ENCODE peak calls at places on chromosomes 1 and 21, in four cellular contexts. K is IMR-90, H is neuronal stem cell, B is H1. T is an unnamed sample.

GRCh38 chr1:22317231-22317919 is 134.3 kb upstream of the ZBTB40 start:
- DNase-seq in H (peak), B (peak), K (no peak), T (peak)

GRCh38 chr1:36769886-36770830 is 264.2 kb downstream of the GRIK3 start:
- DNase-seq in H (no peak), K (no peak), B (no peak), T (peak)

GRCh38 chr1:16111771-16112557 is 38.5 kb upstream of the FAM131C start:
- DNase-seq in H (no peak), B (no peak), K (peak), T (no peak)

GRCh38 chr1:203085528-203086406 is at the start of gene MYOG:
- DNase-seq in H (no peak), B (peak), K (no peak), T (no peak)

GRCh38 chr1:203791498-203791897 is 3.9 kb upstream of the ZBED6 start:
- DNase-seq in H (no peak), K (no peak), B (no peak), T (no peak)

GRCh38 chr1:236063551-236063918 is 1.4 kb downstream of the NID1 start:
- DNase-seq in K (no peak), H (no peak), B (no peak), T (no peak)

GRCh38 chr1:246687002-246687401 is 37.2 kb upstream of the SCCPDH start:
- DNase-seq in H (no peak), K (no peak), B (peak), T (peak)

GRCh38 chr1:242132446-242132845 is 133.5 kb upstream of the MAP1LC3C start:
- DNase-seq in K (no peak), B (no peak), H (no peak), T (no peak)

GRCh38 chr1:81681104-81681503 is 119.6 kb upstream of the ADGRL2 start:
- DNase-seq in B (no peak), K (no peak), H (no peak), T (peak)

GRCh38 chr21:41786521-41786987 is 19.7 kb upstream of the RIPK4 start:
- DNase-seq in H (no peak), K (peak), B (no peak), T (no peak)

GRCh38 chr1:198007687-198008627 is 90.8 kb downstream of the LHX9 start:
- DNase-seq in K (peak), H (no peak), B (no peak), T (no peak)

GRCh38 chr1:212290608-212291007 is 5.4 kb downstream of the PPP2R5A start:
- DNase-seq in K (peak), H (no peak), B (no peak), T (no peak)

GRCh38 chr1:184373155-184373554 is 13.7 kb upstream of the C1orf21 start:
- DNase-seq in H (no peak), B (no peak), K (no peak), T (no peak)

GRCh38 chr1:113676524-113676923 is 82.8 kb downstream of the PHTF1 start:
- DNase-seq in B (no peak), H (no peak), K (no peak), T (no peak)

GRCh38 chr1:57262472-57262871 is 161.4 kb downstream of the DAB1 start:
- DNase-seq in K (no peak), B (no peak), H (no peak), T (peak)

GRCh38 chr1:5690878-5691277 is 301.3 kb downstream of the NPHP4 start:
- DNase-seq in H (no peak), K (no peak), B (no peak), T (no peak)

GRCh38 chr1:59349101-59349500 is 52.2 kb downstream of the FGGY start:
- DNase-seq in B (no peak), K (no peak), H (no peak), T (no peak)

GRCh38 chr1:2413495-2414296 is 1.3 kb upstream of the PEX10 start:
- DNase-seq in K (no peak), B (peak), H (no peak), T (peak)

GRCh38 chr1:65526049-65526556 is 105.6 kb downstream of the LEPR start:
- DNase-seq in K (no peak), H (no peak), B (no peak), T (no peak)

DNA sequence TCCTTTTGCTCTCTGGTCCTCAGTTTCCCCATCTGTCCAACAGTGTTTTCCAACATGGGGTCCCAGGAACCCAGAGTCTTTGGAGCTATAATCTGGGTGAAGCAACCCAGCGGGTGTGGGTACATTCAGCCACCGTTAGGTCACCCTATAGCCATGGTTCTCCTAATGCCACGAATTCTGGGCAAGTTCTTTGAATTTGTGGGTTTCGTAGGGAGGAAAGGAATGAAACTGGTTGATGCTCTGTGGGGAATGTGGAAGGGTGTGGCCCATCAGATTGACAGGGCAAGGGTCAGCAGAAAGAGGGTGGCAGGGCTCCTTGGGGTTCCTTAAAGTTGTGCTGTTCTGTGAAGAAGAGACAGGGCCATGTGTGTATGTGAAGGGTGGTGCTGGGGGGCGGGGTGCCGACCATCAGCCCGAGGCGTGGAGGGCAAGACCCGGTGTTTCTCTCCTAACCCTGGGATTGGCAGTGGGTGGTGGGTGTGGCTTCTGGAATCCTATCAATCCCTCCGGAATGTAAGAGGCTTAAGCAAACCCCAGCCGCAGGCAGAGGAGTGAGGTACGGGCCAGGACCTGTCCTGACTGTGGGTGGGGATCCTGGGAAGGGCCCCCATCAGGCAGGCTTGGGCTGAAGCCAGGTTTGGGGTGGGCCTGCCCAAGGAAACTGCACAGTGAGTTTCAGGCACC is 35.4 kb upstream of the ZNF362 start:
- DNase-seq in H (no peak), B (no peak), K (no peak), T (peak)
- H2AK5ac ChIP-seq in H (no peak), B (no peak), K (no peak), T (no peak)

DNA sequence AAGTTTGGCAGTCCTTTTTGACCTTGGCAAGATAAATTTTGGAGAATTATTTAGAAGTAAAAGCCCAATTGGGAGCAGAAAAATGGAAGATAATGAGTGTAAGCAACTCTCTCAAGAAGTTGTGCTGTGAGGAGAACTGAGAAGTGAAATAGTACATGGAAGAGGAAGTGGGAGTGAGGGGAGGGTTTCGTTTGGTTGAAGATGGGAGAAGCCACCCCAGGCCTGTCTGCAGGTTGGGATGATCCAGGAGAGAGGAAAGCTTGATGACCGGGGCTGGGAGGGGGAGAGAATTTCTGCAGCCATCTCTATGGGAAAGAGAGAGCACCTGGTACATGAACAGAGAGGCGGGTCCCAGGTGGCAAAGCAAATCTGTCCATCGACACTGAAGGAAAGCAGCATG is 8.6 kb upstream of the RCAN1 start:
- DNase-seq in B (no peak), H (no peak), K (no peak), T (no peak)
- H2BK120ac ChIP-seq in B (no peak), H (no peak), K (no peak), T (no peak)

DNA sequence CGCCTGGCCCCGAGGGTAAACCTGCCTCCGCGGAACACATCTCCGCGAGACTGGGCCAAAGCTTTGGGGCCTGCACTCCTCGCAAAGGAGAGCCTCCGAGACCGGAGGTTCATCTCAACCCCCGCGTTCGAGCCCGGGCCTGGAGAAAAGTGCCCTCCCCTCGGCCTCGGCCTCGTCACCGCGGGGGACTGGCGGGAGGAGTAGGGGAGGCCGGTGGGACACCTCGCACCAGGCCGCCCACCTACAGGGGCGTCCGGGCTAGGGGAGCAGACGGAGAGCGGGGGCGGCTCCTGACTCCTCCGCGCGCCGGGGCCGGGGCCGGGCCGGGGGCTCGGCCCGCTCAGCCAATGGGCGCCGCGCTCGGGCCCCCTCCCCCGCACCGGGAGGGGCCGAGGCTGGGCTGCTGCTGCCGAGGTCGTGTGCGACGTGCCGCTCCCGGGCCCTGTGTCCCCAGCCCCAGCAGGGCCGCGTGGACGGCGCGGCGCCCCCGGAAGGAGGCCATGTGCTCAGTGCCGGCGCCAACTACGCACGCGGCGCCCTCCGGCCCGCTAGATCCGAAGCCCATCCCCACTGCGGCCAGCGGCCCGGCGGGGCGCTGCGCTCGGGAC is 684 bp downstream of the SLC2A1 start:
- DNase-seq in K (peak), B (peak), H (peak), T (peak)
- H2BK5ac ChIP-seq in K (peak), B (peak), H (peak), T (peak)

DNA sequence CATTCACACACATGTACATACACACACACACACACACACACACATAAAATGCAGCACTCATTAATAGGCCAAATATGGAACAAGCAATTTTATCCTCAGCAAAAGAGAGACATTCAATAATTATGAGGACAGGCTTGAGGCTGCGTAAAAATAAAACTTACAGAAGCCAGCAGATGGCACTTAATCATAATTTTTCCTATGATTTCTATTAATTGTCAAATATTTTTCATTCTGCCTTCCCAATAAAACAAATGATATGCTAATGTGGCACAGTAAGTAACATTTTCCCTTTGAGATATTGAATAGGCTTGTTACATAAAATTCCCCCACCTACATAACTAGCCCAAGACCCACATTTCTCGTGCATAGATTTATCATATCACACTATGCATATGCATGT is 55.4 kb upstream of the PTGFRN start:
- DNase-seq in H (no peak), B (no peak), K (no peak), T (no peak)
- H2AK5ac ChIP-seq in H (no peak), B (no peak), K (no peak), T (no peak)

GRCh38 chr1:37808369-37809319 is 636 bp upstream of the YRDC start:
- DNase-seq in B (peak), K (peak), H (peak), T (peak)
- H2BK120ac ChIP-seq in B (no peak), K (no peak), H (no peak), T (no peak)

T was measured in mesendoderm.